ENCODE peak calls at places on chromosomes 11 and 22, in nine cellular contexts. One of them, this sample, is unnamed.

GRCh38 chr11:23846902-23847422 is 649.9 kb upstream of the LUZP2 start:
- DNase-seq in astrocyte: no peak
- DNase-seq in EL: no peak
- DNase-seq in uterus: no peak
- DNase-seq in heart right ventricle: no peak
- DNase-seq in activated CD4-positive, alpha-beta T cell treated with anti-CD3 and anti-CD28 coated beads, Interleukin-2, amount 50 U/mL, for 1 hour: no peak
- DNase-seq in GDM1: no peak
- DNase-seq in stimulated activated CD4-positive, alpha-beta T cell treated with anti-CD3 and anti-CD28 coated beads, Interleukin-1b, Interleukin-23, amount 100 ng/mL, for 24 hours: no peak
- DNase-seq in dermis microvascular lymphatic vessel endothelial cell: no peak
- DNase-seq in this sample: no peak

GRCh38 chr22:21791635-21792625 is 56.3 kb upstream of the YPEL1 start:
- DNase-seq in astrocyte: peak
- DNase-seq in EL: peak
- DNase-seq in uterus: no peak
- DNase-seq in heart right ventricle: no peak
- DNase-seq in activated CD4-positive, alpha-beta T cell treated with anti-CD3 and anti-CD28 coated beads, Interleukin-2, amount 50 U/mL, for 1 hour: no peak
- DNase-seq in GDM1: no peak
- DNase-seq in stimulated activated CD4-positive, alpha-beta T cell treated with anti-CD3 and anti-CD28 coated beads, Interleukin-1b, Interleukin-23, amount 100 ng/mL, for 24 hours: peak
- DNase-seq in dermis microvascular lymphatic vessel endothelial cell: no peak
- DNase-seq in this sample: no peak

GRCh38 chr22:30979932-30980331 is 10.9 kb downstream of the TUG1 start:
- DNase-seq in astrocyte: no peak
- DNase-seq in EL: no peak
- DNase-seq in uterus: no peak
- DNase-seq in heart right ventricle: no peak
- DNase-seq in activated CD4-positive, alpha-beta T cell treated with anti-CD3 and anti-CD28 coated beads, Interleukin-2, amount 50 U/mL, for 1 hour: no peak
- DNase-seq in GDM1: no peak
- DNase-seq in stimulated activated CD4-positive, alpha-beta T cell treated with anti-CD3 and anti-CD28 coated beads, Interleukin-1b, Interleukin-23, amount 100 ng/mL, for 24 hours: no peak
- DNase-seq in dermis microvascular lymphatic vessel endothelial cell: no peak
- DNase-seq in this sample: no peak

GRCh38 chr11:35364101-35364780 is 55.1 kb downstream of the SLC1A2 start:
- DNase-seq in astrocyte: peak
- DNase-seq in EL: peak
- DNase-seq in uterus: peak
- DNase-seq in heart right ventricle: peak
- DNase-seq in activated CD4-positive, alpha-beta T cell treated with anti-CD3 and anti-CD28 coated beads, Interleukin-2, amount 50 U/mL, for 1 hour: no peak
- DNase-seq in GDM1: no peak
- DNase-seq in stimulated activated CD4-positive, alpha-beta T cell treated with anti-CD3 and anti-CD28 coated beads, Interleukin-1b, Interleukin-23, amount 100 ng/mL, for 24 hours: no peak
- DNase-seq in dermis microvascular lymphatic vessel endothelial cell: no peak
- DNase-seq in this sample: no peak

GRCh38 chr11:69909561-69910518 is 90.6 kb upstream of the FGF3 start:
- DNase-seq in astrocyte: no peak
- DNase-seq in EL: no peak
- DNase-seq in uterus: no peak
- DNase-seq in heart right ventricle: no peak
- DNase-seq in activated CD4-positive, alpha-beta T cell treated with anti-CD3 and anti-CD28 coated beads, Interleukin-2, amount 50 U/mL, for 1 hour: no peak
- DNase-seq in GDM1: no peak
- DNase-seq in stimulated activated CD4-positive, alpha-beta T cell treated with anti-CD3 and anti-CD28 coated beads, Interleukin-1b, Interleukin-23, amount 100 ng/mL, for 24 hours: no peak
- DNase-seq in dermis microvascular lymphatic vessel endothelial cell: no peak
- DNase-seq in this sample: no peak

GRCh38 chr11:120794748-120795147 is 229.2 kb upstream of the TBCEL start:
- DNase-seq in astrocyte: no peak
- DNase-seq in EL: no peak
- DNase-seq in uterus: no peak
- DNase-seq in heart right ventricle: no peak
- DNase-seq in activated CD4-positive, alpha-beta T cell treated with anti-CD3 and anti-CD28 coated beads, Interleukin-2, amount 50 U/mL, for 1 hour: no peak
- DNase-seq in GDM1: no peak
- DNase-seq in stimulated activated CD4-positive, alpha-beta T cell treated with anti-CD3 and anti-CD28 coated beads, Interleukin-1b, Interleukin-23, amount 100 ng/mL, for 24 hours: no peak
- DNase-seq in dermis microvascular lymphatic vessel endothelial cell: no peak
- DNase-seq in this sample: no peak

GRCh38 chr11:20658135-20658534 is 11.3 kb upstream of the NELL1 start:
- DNase-seq in astrocyte: no peak
- DNase-seq in EL: no peak
- DNase-seq in uterus: no peak
- DNase-seq in heart right ventricle: no peak
- DNase-seq in activated CD4-positive, alpha-beta T cell treated with anti-CD3 and anti-CD28 coated beads, Interleukin-2, amount 50 U/mL, for 1 hour: no peak
- DNase-seq in GDM1: no peak
- DNase-seq in stimulated activated CD4-positive, alpha-beta T cell treated with anti-CD3 and anti-CD28 coated beads, Interleukin-1b, Interleukin-23, amount 100 ng/mL, for 24 hours: no peak
- DNase-seq in dermis microvascular lymphatic vessel endothelial cell: no peak
- DNase-seq in this sample: no peak

GRCh38 chr11:19753451-19754041 is 40.9 kb downstream of the NAV2 start:
- DNase-seq in astrocyte: peak
- DNase-seq in EL: peak
- DNase-seq in uterus: no peak
- DNase-seq in heart right ventricle: no peak
- DNase-seq in activated CD4-positive, alpha-beta T cell treated with anti-CD3 and anti-CD28 coated beads, Interleukin-2, amount 50 U/mL, for 1 hour: no peak
- DNase-seq in GDM1: no peak
- DNase-seq in stimulated activated CD4-positive, alpha-beta T cell treated with anti-CD3 and anti-CD28 coated beads, Interleukin-1b, Interleukin-23, amount 100 ng/mL, for 24 hours: no peak
- DNase-seq in dermis microvascular lymphatic vessel endothelial cell: no peak
- DNase-seq in this sample: peak

GRCh38 chr22:35601743-35602633 is 15.1 kb downstream of the MB start:
- DNase-seq in astrocyte: peak
- DNase-seq in EL: peak
- DNase-seq in uterus: no peak
- DNase-seq in heart right ventricle: no peak
- DNase-seq in activated CD4-positive, alpha-beta T cell treated with anti-CD3 and anti-CD28 coated beads, Interleukin-2, amount 50 U/mL, for 1 hour: no peak
- DNase-seq in GDM1: no peak
- DNase-seq in stimulated activated CD4-positive, alpha-beta T cell treated with anti-CD3 and anti-CD28 coated beads, Interleukin-1b, Interleukin-23, amount 100 ng/mL, for 24 hours: no peak
- DNase-seq in dermis microvascular lymphatic vessel endothelial cell: no peak
- DNase-seq in this sample: no peak

GRCh38 chr11:2271077-2271326 is 614 bp upstream of the ASCL2 start:
- DNase-seq in astrocyte: no peak
- DNase-seq in EL: no peak
- DNase-seq in uterus: no peak
- DNase-seq in heart right ventricle: peak
- DNase-seq in activated CD4-positive, alpha-beta T cell treated with anti-CD3 and anti-CD28 coated beads, Interleukin-2, amount 50 U/mL, for 1 hour: no peak
- DNase-seq in GDM1: no peak
- DNase-seq in stimulated activated CD4-positive, alpha-beta T cell treated with anti-CD3 and anti-CD28 coated beads, Interleukin-1b, Interleukin-23, amount 100 ng/mL, for 24 hours: no peak
- DNase-seq in dermis microvascular lymphatic vessel endothelial cell: no peak
- DNase-seq in this sample: no peak

GRCh38 chr11:12995211-12995610 is 13.9 kb upstream of the RASSF10 start:
- DNase-seq in astrocyte: peak
- DNase-seq in EL: no peak
- DNase-seq in uterus: no peak
- DNase-seq in heart right ventricle: no peak
- DNase-seq in activated CD4-positive, alpha-beta T cell treated with anti-CD3 and anti-CD28 coated beads, Interleukin-2, amount 50 U/mL, for 1 hour: no peak
- DNase-seq in GDM1: no peak
- DNase-seq in stimulated activated CD4-positive, alpha-beta T cell treated with anti-CD3 and anti-CD28 coated beads, Interleukin-1b, Interleukin-23, amount 100 ng/mL, for 24 hours: no peak
- DNase-seq in dermis microvascular lymphatic vessel endothelial cell: no peak
- DNase-seq in this sample: no peak

GRCh38 chr11:10326080-10326964 is 21.4 kb downstream of the ADM start:
- DNase-seq in astrocyte: no peak
- DNase-seq in EL: no peak
- DNase-seq in uterus: peak
- DNase-seq in heart right ventricle: peak
- DNase-seq in activated CD4-positive, alpha-beta T cell treated with anti-CD3 and anti-CD28 coated beads, Interleukin-2, amount 50 U/mL, for 1 hour: no peak
- DNase-seq in GDM1: no peak
- DNase-seq in stimulated activated CD4-positive, alpha-beta T cell treated with anti-CD3 and anti-CD28 coated beads, Interleukin-1b, Interleukin-23, amount 100 ng/mL, for 24 hours: no peak
- DNase-seq in dermis microvascular lymphatic vessel endothelial cell: peak
- DNase-seq in this sample: no peak

GRCh38 chr11:35944503-35945136 is 758 bp downstream of the LDLRAD3 start:
- DNase-seq in astrocyte: peak
- DNase-seq in EL: peak
- DNase-seq in uterus: no peak
- DNase-seq in heart right ventricle: no peak
- DNase-seq in activated CD4-positive, alpha-beta T cell treated with anti-CD3 and anti-CD28 coated beads, Interleukin-2, amount 50 U/mL, for 1 hour: no peak
- DNase-seq in GDM1: no peak
- DNase-seq in stimulated activated CD4-positive, alpha-beta T cell treated with anti-CD3 and anti-CD28 coated beads, Interleukin-1b, Interleukin-23, amount 100 ng/mL, for 24 hours: no peak
- DNase-seq in dermis microvascular lymphatic vessel endothelial cell: peak
- DNase-seq in this sample: no peak

GRCh38 chr22:48870436-48870835 is 957.2 kb downstream of the BRD1 start:
- DNase-seq in astrocyte: no peak
- DNase-seq in EL: no peak
- DNase-seq in uterus: no peak
- DNase-seq in heart right ventricle: no peak
- DNase-seq in activated CD4-positive, alpha-beta T cell treated with anti-CD3 and anti-CD28 coated beads, Interleukin-2, amount 50 U/mL, for 1 hour: no peak
- DNase-seq in GDM1: no peak
- DNase-seq in stimulated activated CD4-positive, alpha-beta T cell treated with anti-CD3 and anti-CD28 coated beads, Interleukin-1b, Interleukin-23, amount 100 ng/mL, for 24 hours: no peak
- DNase-seq in dermis microvascular lymphatic vessel endothelial cell: no peak
- DNase-seq in this sample: no peak

This sample was measured in NCI-H187 treated with DMSO at 0.1 percent for 48 hours.